ENCODE peak calls at places on chromosomes 7 and 10, in seven cellular contexts. One of them, this sample, is unnamed.

GRCh38 chr7:50317697-50318640 is 13.5 kb downstream of the IKZF1 start:
- DNase-seq in thyroid gland: no peak
- DNase-seq in pancreas: no peak
- DNase-seq in colonic mucosa: no peak
- DNase-seq in hepatocyte: no peak
- DNase-seq in PC-3: no peak
- DNase-seq in WERI-Rb-1: no peak
- DNase-seq in this sample: no peak

GRCh38 chr10:34731885-34732701 is 83.0 kb downstream of the PARD3 start:
- DNase-seq in WERI-Rb-1: no peak
- DNase-seq in PC-3: peak; percentile 100
- DNase-seq in thyroid gland: no peak
- DNase-seq in pancreas: no peak
- DNase-seq in hepatocyte: no peak
- DNase-seq in colonic mucosa: no peak
- DNase-seq in this sample: no peak

GRCh38 chr7:155725073-155725346 is 80.5 kb downstream of the RBM33 start:
- DNase-seq in WERI-Rb-1: no peak
- DNase-seq in hepatocyte: no peak
- DNase-seq in colonic mucosa: no peak
- DNase-seq in thyroid gland: no peak
- DNase-seq in pancreas: no peak
- DNase-seq in PC-3: no peak
- DNase-seq in this sample: no peak

GRCh38 chr7:90824386-90825307 is 228.5 kb downstream of the CDK14 start:
- DNase-seq in WERI-Rb-1: no peak
- DNase-seq in hepatocyte: no peak
- DNase-seq in colonic mucosa: no peak
- DNase-seq in pancreas: no peak
- DNase-seq in PC-3: peak; percentile 97
- DNase-seq in thyroid gland: no peak
- DNase-seq in this sample: no peak

GRCh38 chr10:26391701-26392695 is 46.1 kb upstream of the APBB1IP start:
- DNase-seq in colonic mucosa: no peak
- DNase-seq in pancreas: peak; percentile 57
- DNase-seq in WERI-Rb-1: no peak
- DNase-seq in hepatocyte: no peak
- DNase-seq in thyroid gland: no peak
- DNase-seq in PC-3: no peak
- DNase-seq in this sample: no peak

GRCh38 chr10:97584060-97584797 is at the start of gene HOGA1:
- DNase-seq in colonic mucosa: peak; percentile 32
- DNase-seq in thyroid gland: peak; percentile 60
- DNase-seq in WERI-Rb-1: peak; percentile 56
- DNase-seq in pancreas: peak; percentile 88
- DNase-seq in PC-3: peak; percentile 35
- DNase-seq in hepatocyte: peak; percentile 68
- DNase-seq in this sample: no peak

GRCh38 chr10:33807527-33808377 is 473.3 kb upstream of the NRP1 start:
- DNase-seq in colonic mucosa: no peak
- DNase-seq in thyroid gland: no peak
- DNase-seq in hepatocyte: no peak
- DNase-seq in WERI-Rb-1: no peak
- DNase-seq in pancreas: no peak
- DNase-seq in PC-3: no peak
- DNase-seq in this sample: no peak

GRCh38 chr10:36023939-36024338 is 381.8 kb upstream of the FZD8 start:
- DNase-seq in hepatocyte: no peak
- DNase-seq in thyroid gland: no peak
- DNase-seq in WERI-Rb-1: no peak
- DNase-seq in PC-3: peak; percentile 100
- DNase-seq in pancreas: no peak
- DNase-seq in colonic mucosa: no peak
- DNase-seq in this sample: no peak

GRCh38 chr7:43625453-43625852 is 42.5 kb downstream of the STK17A start:
- DNase-seq in hepatocyte: no peak
- DNase-seq in PC-3: no peak
- DNase-seq in thyroid gland: no peak
- DNase-seq in WERI-Rb-1: no peak
- DNase-seq in colonic mucosa: no peak
- DNase-seq in pancreas: no peak
- DNase-seq in this sample: no peak

GRCh38 chr10:71294091-71294561 is 24.9 kb upstream of the SLC29A3 start:
- DNase-seq in colonic mucosa: no peak
- DNase-seq in pancreas: peak; percentile 31
- DNase-seq in PC-3: no peak
- DNase-seq in thyroid gland: peak; percentile 79
- DNase-seq in WERI-Rb-1: no peak
- DNase-seq in hepatocyte: no peak
- DNase-seq in this sample: no peak

GRCh38 chr10:68156373-68157185 is 47.3 kb downstream of the MYPN start:
- DNase-seq in PC-3: peak; percentile 97
- DNase-seq in colonic mucosa: peak; percentile 71
- DNase-seq in thyroid gland: peak; percentile 57
- DNase-seq in WERI-Rb-1: peak; percentile 44
- DNase-seq in hepatocyte: peak; percentile 63
- DNase-seq in pancreas: no peak
- DNase-seq in this sample: no peak

GRCh38 chr7:102942181-102942882 is 29.5 kb downstream of the LRRC17 start:
- DNase-seq in PC-3: no peak
- DNase-seq in pancreas: no peak
- DNase-seq in hepatocyte: no peak
- DNase-seq in colonic mucosa: no peak
- DNase-seq in WERI-Rb-1: no peak
- DNase-seq in thyroid gland: no peak
- DNase-seq in this sample: no peak

GRCh38 chr10:124105594-124105993 is 12.2 kb upstream of the CHST15 start:
- DNase-seq in WERI-Rb-1: no peak
- DNase-seq in colonic mucosa: no peak
- DNase-seq in hepatocyte: no peak
- DNase-seq in pancreas: no peak
- DNase-seq in thyroid gland: peak; percentile 59
- DNase-seq in PC-3: peak; percentile 33
- DNase-seq in this sample: no peak

GRCh38 chr10:112793197-112793921 is 156.7 kb upstream of the TCF7L2 start:
- DNase-seq in WERI-Rb-1: no peak
- DNase-seq in colonic mucosa: peak; percentile 72
- DNase-seq in hepatocyte: no peak
- DNase-seq in PC-3: peak; percentile 49
- DNase-seq in thyroid gland: no peak
- DNase-seq in pancreas: no peak
- DNase-seq in this sample: peak; percentile 72

GRCh38 chr10:6565588-6565987 is 14.5 kb downstream of the PRKCQ start:
- DNase-seq in thyroid gland: no peak
- DNase-seq in colonic mucosa: no peak
- DNase-seq in PC-3: no peak
- DNase-seq in WERI-Rb-1: no peak
- DNase-seq in pancreas: no peak
- DNase-seq in hepatocyte: no peak
- DNase-seq in this sample: no peak

GRCh38 chr7:155962968-155963300 is 150.7 kb upstream of the SHH start:
- DNase-seq in colonic mucosa: no peak
- DNase-seq in thyroid gland: no peak
- DNase-seq in PC-3: no peak
- DNase-seq in hepatocyte: no peak
- DNase-seq in pancreas: no peak
- DNase-seq in WERI-Rb-1: no peak
- DNase-seq in this sample: peak; percentile 32

GRCh38 chr10:80471715-80472233 is 17.7 kb downstream of the TSPAN14 start:
- DNase-seq in colonic mucosa: no peak
- DNase-seq in PC-3: no peak
- DNase-seq in hepatocyte: no peak
- DNase-seq in pancreas: peak; percentile 26
- DNase-seq in WERI-Rb-1: no peak
- DNase-seq in thyroid gland: peak; percentile 28
- DNase-seq in this sample: peak; percentile 48

GRCh38 chr10:132900211-132900756 is 42.1 kb downstream of the CFAP46 start:
- DNase-seq in hepatocyte: no peak
- DNase-seq in thyroid gland: no peak
- DNase-seq in colonic mucosa: no peak
- DNase-seq in PC-3: no peak
- DNase-seq in WERI-Rb-1: no peak
- DNase-seq in pancreas: peak; percentile 21
- DNase-seq in this sample: no peak

GRCh38 chr7:135575296-135575695 is 17.6 kb downstream of the NUP205 start:
- DNase-seq in colonic mucosa: no peak
- DNase-seq in hepatocyte: no peak
- DNase-seq in PC-3: no peak
- DNase-seq in thyroid gland: no peak
- DNase-seq in WERI-Rb-1: no peak
- DNase-seq in pancreas: no peak
- DNase-seq in this sample: no peak

GRCh38 chr10:103062854-103063642 is 130.0 kb downstream of the NT5C2 start:
- DNase-seq in hepatocyte: no peak
- DNase-seq in PC-3: peak; percentile 27
- DNase-seq in pancreas: no peak
- DNase-seq in colonic mucosa: no peak
- DNase-seq in thyroid gland: peak; percentile 19
- DNase-seq in WERI-Rb-1: no peak
- DNase-seq in this sample: no peak

GRCh38 chr7:29977926-29978652 is 11.5 kb downstream of the SCRN1 start:
- DNase-seq in colonic mucosa: no peak
- DNase-seq in hepatocyte: no peak
- DNase-seq in pancreas: no peak
- DNase-seq in WERI-Rb-1: peak; percentile 31
- DNase-seq in PC-3: peak; percentile 13
- DNase-seq in thyroid gland: no peak
- DNase-seq in this sample: no peak

DNA sequence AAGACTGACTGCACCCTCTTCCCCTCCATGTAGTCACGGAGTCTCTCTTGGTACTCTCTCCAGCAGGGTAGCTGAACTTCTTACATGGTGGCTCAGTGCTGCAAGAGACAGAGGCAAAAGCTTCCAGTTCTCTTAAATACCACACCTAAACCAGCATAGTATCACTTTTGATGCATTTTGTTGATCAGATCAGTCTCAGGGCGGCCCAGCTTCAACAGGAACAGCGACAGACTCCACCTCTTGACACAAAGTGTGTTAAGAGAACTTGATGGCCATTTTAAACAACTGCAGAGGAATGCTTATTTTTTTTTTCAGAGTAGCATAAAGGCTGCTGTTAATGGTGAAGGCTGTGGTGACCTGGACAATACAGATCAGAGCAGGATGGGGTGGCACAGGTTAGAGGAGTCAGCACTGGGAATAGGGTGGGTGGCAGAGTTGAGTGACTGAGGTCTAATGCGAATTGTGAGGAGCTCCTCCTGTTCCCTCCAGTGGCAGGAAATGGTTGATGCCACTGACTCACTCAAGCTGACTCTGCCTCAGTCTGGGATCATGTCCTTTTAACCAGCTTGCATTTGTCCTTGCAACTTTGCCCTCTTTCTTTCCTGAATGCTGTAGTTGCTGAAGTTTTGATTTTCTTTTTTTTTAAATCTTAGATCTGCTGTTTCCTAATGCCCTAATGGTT is 17.3 kb downstream of the MGAM start:
- DNase-seq in PC-3: peak; percentile 15
- DNase-seq in colonic mucosa: no peak
- DNase-seq in thyroid gland: no peak
- DNase-seq in WERI-Rb-1: peak; percentile 7
- DNase-seq in hepatocyte: peak; percentile 20
- DNase-seq in pancreas: no peak
- DNase-seq in this sample: no peak
- H3K36me3 ChIP-seq in PC-3: no peaks in the 10 kb centered on the region
- H3K36me3 ChIP-seq in colonic mucosa: no peaks in the 10 kb centered on the region
- H3K36me3 ChIP-seq in thyroid gland: no peaks in the 10 kb centered on the region
- H3K36me3 ChIP-seq in WERI-Rb-1: no peaks in the 10 kb centered on the region
- H3K36me3 ChIP-seq in hepatocyte: no peaks in the 10 kb centered on the region
- H3K36me3 ChIP-seq in pancreas: no peaks in the 10 kb centered on the region
- H3K36me3 ChIP-seq in this sample: no peaks in the 10 kb centered on the region

GRCh38 chr7:12771378-12771877 is 84.0 kb downstream of the ARL4A start:
- DNase-seq in PC-3: no peak
- DNase-seq in colonic mucosa: peak; percentile 64
- DNase-seq in WERI-Rb-1: no peak
- DNase-seq in thyroid gland: peak; percentile 13
- DNase-seq in pancreas: no peak
- DNase-seq in hepatocyte: no peak
- DNase-seq in this sample: no peak

GRCh38 chr7:12770227-12770975 is 83.0 kb downstream of the ARL4A start:
- DNase-seq in PC-3: peak; percentile 81
- DNase-seq in thyroid gland: peak; percentile 70
- DNase-seq in colonic mucosa: peak; percentile 67
- DNase-seq in WERI-Rb-1: no peak
- DNase-seq in pancreas: peak; percentile 35
- DNase-seq in hepatocyte: no peak
- DNase-seq in this sample: no peak

GRCh38 chr7:12769464-12769863 is 82.0 kb downstream of the ARL4A start:
- DNase-seq in colonic mucosa: no peak
- DNase-seq in pancreas: no peak
- DNase-seq in thyroid gland: no peak
- DNase-seq in PC-3: peak; percentile 72
- DNase-seq in WERI-Rb-1: no peak
- DNase-seq in hepatocyte: no peak
- DNase-seq in this sample: no peak

GRCh38 chr7:12768948-12769347 is 81.5 kb downstream of the ARL4A start:
- DNase-seq in pancreas: no peak
- DNase-seq in hepatocyte: no peak
- DNase-seq in colonic mucosa: no peak
- DNase-seq in WERI-Rb-1: no peak
- DNase-seq in PC-3: no peak
- DNase-seq in thyroid gland: no peak
- DNase-seq in this sample: no peak

GRCh38 chr7:12772768-12773167 is 85.3 kb downstream of the ARL4A start:
- DNase-seq in colonic mucosa: no peak
- DNase-seq in WERI-Rb-1: no peak
- DNase-seq in thyroid gland: no peak
- DNase-seq in PC-3: no peak
- DNase-seq in hepatocyte: no peak
- DNase-seq in pancreas: no peak
- DNase-seq in this sample: no peak
- H3K36me3 ChIP-seq in colonic mucosa: no peaks in the 10 kb centered on the region
- H3K36me3 ChIP-seq in WERI-Rb-1: no peaks in the 10 kb centered on the region
- H3K36me3 ChIP-seq in thyroid gland: no peaks in the 10 kb centered on the region
- H3K36me3 ChIP-seq in PC-3: no peaks in the 10 kb centered on the region
- H3K36me3 ChIP-seq in hepatocyte: no peaks in the 10 kb centered on the region
- H3K36me3 ChIP-seq in pancreas: no peaks in the 10 kb centered on the region
- H3K36me3 ChIP-seq in this sample: no peaks in the 10 kb centered on the region

GRCh38 chr7:149005427-149006344 is 22.6 kb downstream of the PDIA4 start:
- DNase-seq in pancreas: peak; percentile 87
- DNase-seq in hepatocyte: peak; percentile 83
- DNase-seq in colonic mucosa: peak; percentile 80
- DNase-seq in PC-3: peak; percentile 50
- DNase-seq in WERI-Rb-1: peak; percentile 86
- DNase-seq in thyroid gland: peak; percentile 73
- DNase-seq in this sample: peak; percentile 94
- H3K36me3 ChIP-seq in pancreas: peaks cover 2% of the 10 kb centered on the region
- H3K36me3 ChIP-seq in hepatocyte: no peaks in the 10 kb centered on the region
- H3K36me3 ChIP-seq in colonic mucosa: peaks cover 17% of the 10 kb centered on the region
- H3K36me3 ChIP-seq in PC-3: peaks cover 52% of the 10 kb centered on the region
- H3K36me3 ChIP-seq in WERI-Rb-1: peaks cover 84% of the 10 kb centered on the region
- H3K36me3 ChIP-seq in thyroid gland: peaks cover 72% of the 10 kb centered on the region
- H3K36me3 ChIP-seq in this sample: no peaks in the 10 kb centered on the region

DNA sequence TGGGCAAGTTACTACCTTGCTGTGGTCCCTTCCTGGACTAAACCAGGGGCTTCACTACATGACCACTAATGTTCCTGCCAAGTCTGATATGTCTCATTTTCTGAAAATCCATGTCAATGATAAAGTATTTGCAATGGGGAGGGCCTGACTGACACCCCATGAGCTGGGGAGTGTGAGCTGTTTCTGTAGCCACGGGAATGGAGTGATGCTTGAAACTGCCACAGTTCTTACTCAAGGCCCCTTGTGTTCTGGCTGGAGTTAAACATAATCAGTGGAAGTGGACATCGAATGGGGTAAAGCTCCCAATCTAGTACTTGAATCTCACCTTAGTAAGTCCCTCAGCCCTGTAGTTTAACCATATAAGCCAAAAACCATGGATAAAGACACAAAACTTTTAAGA is 61.9 kb upstream of the PDLIM1 start:
- DNase-seq in colonic mucosa: no peak
- DNase-seq in WERI-Rb-1: no peak
- DNase-seq in hepatocyte: no peak
- DNase-seq in thyroid gland: no peak
- DNase-seq in pancreas: no peak
- DNase-seq in PC-3: no peak
- DNase-seq in this sample: no peak
- H3K36me3 ChIP-seq in colonic mucosa: no peaks in the 10 kb centered on the region
- H3K36me3 ChIP-seq in WERI-Rb-1: no peaks in the 10 kb centered on the region
- H3K36me3 ChIP-seq in hepatocyte: no peaks in the 10 kb centered on the region
- H3K36me3 ChIP-seq in thyroid gland: no peaks in the 10 kb centered on the region
- H3K36me3 ChIP-seq in pancreas: no peaks in the 10 kb centered on the region
- H3K36me3 ChIP-seq in PC-3: no peaks in the 10 kb centered on the region
- H3K36me3 ChIP-seq in this sample: peaks cover 19% of the 10 kb centered on the region